ENCODE peak calls at places on chromosomes 7 and 10, in four cellular contexts. W, D, Y and B are unnamed samples.

GRCh38 chr7:151844080-151844827 is 32.7 kb downstream of the PRKAG2 start:
- DNase-seq in W (no peak), D (no peak), Y (no peak), B (no peak)

GRCh38 chr7:7682856-7683255 is 35.6 kb downstream of the RPA3 start:
- DNase-seq in W (no peak), D (no peak), Y (no peak), B (no peak)

GRCh38 chr10:47322300-47323061 is at the start of gene GDF2:
- DNase-seq in W (no peak), D (no peak), Y (no peak), B (no peak)

GRCh38 chr7:24477807-24478655 is 95.2 kb upstream of the PALS2 start:
- DNase-seq in W (no peak), D (no peak), Y (no peak), B (no peak)

GRCh38 chr7:140041626-140042385 is 20.9 kb downstream of the PARP12 start:
- DNase-seq in W (no peak), D (no peak), Y (no peak), B (peak)

GRCh38 chr10:86336341-86336740 is 30.3 kb downstream of the GRID1 start:
- DNase-seq in W (no peak), D (no peak), Y (no peak), B (no peak)

GRCh38 chr10:59817806-59818205 is 64.6 kb upstream of the MRLN start:
- DNase-seq in W (no peak), D (no peak), Y (no peak), B (no peak)

GRCh38 chr10:94088926-94089381 is 95.2 kb downstream of the PLCE1 start:
- DNase-seq in W (no peak), D (no peak), Y (no peak), B (no peak)

GRCh38 chr7:44595934-44596635 is 10.3 kb upstream of the OGDH start:
- DNase-seq in W (no peak), D (no peak), Y (no peak), B (no peak)

GRCh38 chr7:106947244-106947728 is 82.2 kb downstream of the PIK3CG start:
- DNase-seq in W (peak), D (peak), Y (peak), B (no peak)

GRCh38 chr10:11154809-11155208 is 137.1 kb downstream of the CELF2 start:
- DNase-seq in W (no peak), D (no peak), Y (no peak), B (no peak)

GRCh38 chr7:79810945-79811344 is 323.7 kb upstream of the GNAI1 start:
- DNase-seq in W (no peak), D (no peak), Y (no peak), B (no peak)

GRCh38 chr7:79806161-79806734 is 328.4 kb upstream of the GNAI1 start:
- DNase-seq in W (no peak), D (no peak), Y (no peak), B (no peak)
- TF ChIP-seq CTCF in W (no peak), D (no peak), Y (no peak), B (peak)

GRCh38 chr7:1076184-1077072 is 11.5 kb upstream of the GPER1 start:
- DNase-seq in W (no peak), D (no peak), Y (peak), B (no peak)
- TF ChIP-seq CTCF in W (no peak), D (no peak), Y (no peak), B (no peak)

DNA sequence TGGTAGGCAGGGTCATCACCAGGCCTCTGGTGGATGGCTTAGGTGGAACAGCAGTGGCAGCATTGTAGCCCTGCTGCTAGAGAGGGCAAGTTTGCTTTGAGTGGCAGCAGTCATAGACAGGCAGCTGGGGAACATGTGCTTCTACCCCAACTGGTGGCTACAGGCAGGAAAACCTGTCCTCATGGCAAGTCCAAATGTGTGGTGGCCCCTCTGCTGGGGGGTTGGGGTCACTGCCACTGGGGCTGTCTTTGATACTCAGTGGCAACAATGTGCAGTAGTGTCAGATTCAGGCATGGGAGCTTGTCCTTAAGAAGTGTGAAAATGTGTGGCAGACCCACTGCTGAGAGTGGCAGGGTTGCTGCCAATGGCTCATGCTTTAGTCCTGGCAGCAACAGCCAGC is 186.2 kb upstream of the NPSR1 start:
- DNase-seq in W (no peak), D (no peak), Y (no peak), B (no peak)
- TF ChIP-seq CTCF in W (no peak), D (no peak), Y (no peak), B (no peak)

DNA sequence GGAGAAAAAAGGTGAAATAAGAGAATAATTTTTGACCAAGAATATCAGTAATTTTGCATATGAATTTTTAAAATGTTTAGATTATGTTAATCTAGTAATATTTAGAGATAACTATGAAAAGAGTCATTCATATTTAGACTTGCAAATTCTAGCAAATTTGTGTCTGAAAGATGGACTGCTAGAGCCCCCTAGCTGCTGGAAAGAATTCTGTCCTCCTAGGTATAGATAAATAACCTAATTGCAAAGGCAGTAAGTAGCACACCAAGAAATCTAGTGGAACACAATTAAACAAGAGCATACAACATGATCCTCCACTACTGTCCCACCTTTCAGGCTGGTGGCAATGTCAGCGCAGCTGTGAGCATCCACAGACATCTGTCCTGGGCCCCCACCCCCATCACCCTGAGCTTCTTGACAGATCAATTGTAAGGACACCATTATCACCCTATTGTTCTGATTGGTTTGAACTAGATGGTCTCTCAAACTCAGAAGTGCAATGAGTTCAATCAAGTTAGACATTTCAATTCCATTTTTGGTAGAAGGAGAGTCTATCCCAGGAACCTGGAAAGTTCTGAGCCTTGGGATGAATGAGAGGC is 15.0 kb upstream of the GFRA1 start:
- DNase-seq in W (no peak), D (no peak), Y (no peak), B (no peak)
- TF ChIP-seq CTCF in W (no peak), D (peak), Y (peak), B (peak)

DNA sequence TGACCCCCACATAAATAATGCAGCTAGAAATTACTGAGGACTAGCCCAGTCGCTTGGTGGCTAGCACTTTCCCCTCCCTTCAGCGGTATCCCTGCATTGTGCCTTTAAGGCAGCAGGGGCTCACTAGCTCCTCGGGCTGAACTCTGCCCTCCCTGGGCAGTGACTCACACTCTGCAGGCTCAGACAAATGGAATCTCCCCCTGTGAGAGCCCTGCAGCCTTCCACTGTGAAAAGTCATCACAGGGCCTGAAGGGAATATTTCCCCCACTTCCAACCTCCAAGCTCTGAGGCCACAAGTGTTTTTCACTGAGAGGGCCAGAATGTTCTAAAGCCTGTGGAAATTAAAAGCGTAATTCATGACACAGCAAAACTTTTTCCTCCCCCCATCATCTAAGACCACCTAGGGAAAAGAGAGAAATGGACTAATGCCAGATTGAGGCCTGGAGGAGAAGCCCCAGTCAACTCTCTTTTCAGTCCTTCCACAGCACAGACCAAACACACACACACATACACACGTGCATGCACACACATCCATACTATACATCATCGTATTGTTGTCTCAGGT is 93.6 kb upstream of the COL1A2 start:
- DNase-seq in W (no peak), D (peak), Y (peak), B (peak)
- TF ChIP-seq CTCF in W (no peak), D (no peak), Y (no peak), B (peak)

GRCh38 chr7:1545417-1546246 is 10.4 kb downstream of the TMEM184A start:
- DNase-seq in W (peak), D (no peak), Y (no peak), B (no peak)
- TF ChIP-seq CTCF in W (no peak), D (no peak), Y (no peak), B (no peak)

DNA sequence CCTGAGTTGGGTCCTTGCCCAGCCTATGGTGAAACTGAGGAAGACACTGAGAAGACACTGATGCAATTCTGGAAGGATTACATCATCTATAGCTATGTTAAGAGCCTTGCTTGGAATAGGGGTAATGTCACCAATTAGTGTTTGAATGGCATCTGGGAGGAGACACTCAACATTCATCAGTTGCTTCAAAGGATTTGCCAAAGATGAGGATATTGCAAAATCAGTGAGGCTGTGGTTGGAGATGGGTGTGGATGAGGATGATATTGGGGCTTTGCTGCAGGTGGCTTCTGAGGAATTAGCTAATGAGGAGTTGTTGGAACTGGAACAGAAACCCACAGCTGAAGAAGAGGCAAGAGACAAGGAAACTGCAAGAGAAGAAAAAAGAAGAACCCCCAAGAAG is 146.7 kb upstream of the SP4 start:
- DNase-seq in W (no peak), D (no peak), Y (no peak), B (no peak)
- TF ChIP-seq CTCF in W (no peak), D (no peak), Y (no peak), B (no peak)

GRCh38 chr7:99949645-99950228 is 20.3 kb upstream of the GJC3 start:
- DNase-seq in W (peak), D (peak), Y (no peak), B (no peak)
- TF ChIP-seq CTCF in W (no peak), D (peak), Y (no peak), B (peak)

DNA sequence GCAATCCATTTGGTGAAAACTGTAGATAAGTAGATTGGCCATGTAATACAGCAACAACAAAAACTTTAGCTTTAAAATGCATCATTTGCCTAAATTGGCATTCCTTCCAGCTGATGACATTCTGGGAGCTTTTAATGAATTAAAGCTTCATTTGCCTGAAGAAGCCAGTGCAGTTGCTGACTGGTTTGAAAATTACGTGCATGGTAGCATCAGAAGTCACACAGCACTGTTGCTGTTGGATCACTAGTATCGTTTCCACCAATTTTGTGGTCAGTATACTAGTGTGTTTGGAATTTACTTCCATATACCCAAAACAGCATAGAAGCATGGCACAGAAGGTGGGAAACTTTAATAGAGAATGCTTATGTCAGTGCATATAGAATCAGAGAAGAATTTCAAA is 194.9 kb downstream of the ETV1 start:
- DNase-seq in W (no peak), D (no peak), Y (no peak), B (no peak)
- TF ChIP-seq CTCF in W (no peak), D (no peak), Y (no peak), B (no peak)